ENCODE peak calls at places on chromosomes 1 and 21, in nine cellular contexts. V is uterus, D is AG09309, X is keratinocyte, Y is neural progenitor cell, W is cardiac fibroblast, M is foreskin fibroblast, R is adrenal gland, I is IMR-90. T is an unnamed sample.

GRCh38 chr1:94698759-94699502 is 121.2 kb upstream of the SLC44A3 start:
- DNase-seq in V (no peak), D (no peak), X (peak; percentile 13), Y (no peak), W (peak; percentile 40), M (peak; percentile 67), R (no peak), I (peak; percentile 63), T (peak; percentile 35)

GRCh38 chr21:46116189-46116845 is 18.4 kb downstream of the COL6A2 start:
- DNase-seq in V (peak; percentile 14), D (no peak), X (no peak), Y (no peak), W (no peak), M (no peak), R (peak; percentile 10), I (no peak), T (no peak)

GRCh38 chr1:187477103-187477502 is 648.4 kb downstream of the PLA2G4A start:
- DNase-seq in V (no peak), D (no peak), X (no peak), Y (no peak), W (peak; percentile 22), M (no peak), R (no peak), I (no peak), T (peak; percentile 13)

GRCh38 chr1:227891955-227892871 is 55.5 kb downstream of the WNT9A start:
- DNase-seq in V (no peak), D (no peak), X (no peak), Y (peak; percentile 49), W (peak; percentile 47), M (no peak), R (peak; percentile 9), I (no peak), T (no peak)

GRCh38 chr21:25456672-25457071 is 150.6 kb downstream of the MRPL39 start:
- DNase-seq in V (no peak), D (no peak), X (no peak), Y (no peak), W (peak; percentile 2), M (no peak), R (no peak), I (peak; percentile 7), T (no peak)

GRCh38 chr1:204191481-204191880 is 4.8 kb downstream of the KISS1 start:
- DNase-seq in V (no peak), D (no peak), X (no peak), Y (no peak), W (no peak), M (no peak), R (no peak), I (no peak), T (no peak)

GRCh38 chr1:96808186-96808585 is 86.6 kb downstream of the PTBP2 start:
- DNase-seq in V (no peak), D (no peak), X (no peak), Y (no peak), W (peak; percentile 21), M (no peak), R (no peak), I (no peak), T (no peak)

GRCh38 chr1:97137862-97138514 is 416.4 kb downstream of the PTBP2 start:
- DNase-seq in V (peak; percentile 18), D (no peak), X (no peak), Y (peak; percentile 43), W (peak; percentile 91), M (peak; percentile 61), R (peak; percentile 13), I (peak; percentile 78), T (peak; percentile 71)

GRCh38 chr1:229597877-229598276 is 28.0 kb downstream of the TAF5L start:
- DNase-seq in V (no peak), D (no peak), X (no peak), Y (no peak), W (peak; percentile 10), M (no peak), R (no peak), I (peak; percentile 72), T (no peak)
- H3K4me3 ChIP-seq in V (no peak overlapping the region), D (no peak overlapping the region), X (no peak overlapping the region), Y (no peak overlapping the region), W (no peak overlapping the region), M (no peak overlapping the region), R (no peak overlapping the region), I (no peak overlapping the region), T (no peak overlapping the region)

DNA sequence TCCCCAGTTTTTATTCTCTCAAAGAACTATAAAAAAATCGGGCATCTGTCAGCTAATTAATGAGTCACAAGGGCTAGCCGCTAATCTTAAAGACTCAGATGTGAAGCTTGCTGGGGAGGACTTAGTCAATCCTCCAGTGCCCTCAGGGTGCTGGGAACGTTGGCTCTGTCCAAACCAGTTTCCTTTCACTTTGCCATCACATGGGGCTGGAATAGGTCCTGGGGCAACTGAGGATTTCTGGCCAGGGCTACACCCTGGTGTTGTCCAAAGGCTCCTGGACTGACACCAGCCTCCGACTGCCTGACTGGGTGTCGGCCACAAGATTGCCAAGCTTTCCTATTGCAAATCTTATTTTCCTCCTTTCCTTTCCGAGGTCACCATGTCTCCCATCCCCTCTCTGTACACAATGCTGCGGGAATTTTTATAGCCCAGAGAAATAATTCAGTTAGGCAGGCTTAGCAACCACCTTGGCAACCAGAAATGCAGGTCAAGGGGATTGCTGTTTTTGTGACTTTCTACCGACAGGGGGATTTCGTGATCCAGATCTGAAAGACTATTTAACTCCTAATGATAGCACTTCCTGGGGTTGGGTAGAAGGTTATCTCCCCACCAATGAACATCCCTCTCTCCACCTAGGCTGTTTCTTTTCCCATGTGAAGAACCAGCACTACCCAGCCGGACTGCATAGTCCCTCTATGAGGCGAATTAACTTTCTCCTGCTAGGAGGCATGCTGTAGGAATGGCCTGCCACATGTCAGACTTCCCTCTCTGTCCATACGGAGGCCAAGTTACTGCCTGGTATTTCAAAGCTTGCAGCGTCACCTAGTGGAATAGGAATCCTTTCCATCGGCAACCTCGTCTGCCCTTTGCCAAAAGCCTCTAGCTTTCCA is 29.9 kb upstream of the CTBS start:
- DNase-seq in V (peak; percentile 77), D (peak; percentile 92), X (peak; percentile 72), Y (peak; percentile 30), W (peak; percentile 93), M (peak; percentile 93), R (peak; percentile 41), I (peak; percentile 81), T (peak; percentile 98)
- TF ChIP-seq CTCF in V (peak; percentile 78), D (peak; percentile 84), X (peak; percentile 93), Y (peak; percentile 27), W (peak; percentile 68), M (peak; percentile 62), R (peak; percentile 52), I (peak; percentile 82), T (no peak)

DNA sequence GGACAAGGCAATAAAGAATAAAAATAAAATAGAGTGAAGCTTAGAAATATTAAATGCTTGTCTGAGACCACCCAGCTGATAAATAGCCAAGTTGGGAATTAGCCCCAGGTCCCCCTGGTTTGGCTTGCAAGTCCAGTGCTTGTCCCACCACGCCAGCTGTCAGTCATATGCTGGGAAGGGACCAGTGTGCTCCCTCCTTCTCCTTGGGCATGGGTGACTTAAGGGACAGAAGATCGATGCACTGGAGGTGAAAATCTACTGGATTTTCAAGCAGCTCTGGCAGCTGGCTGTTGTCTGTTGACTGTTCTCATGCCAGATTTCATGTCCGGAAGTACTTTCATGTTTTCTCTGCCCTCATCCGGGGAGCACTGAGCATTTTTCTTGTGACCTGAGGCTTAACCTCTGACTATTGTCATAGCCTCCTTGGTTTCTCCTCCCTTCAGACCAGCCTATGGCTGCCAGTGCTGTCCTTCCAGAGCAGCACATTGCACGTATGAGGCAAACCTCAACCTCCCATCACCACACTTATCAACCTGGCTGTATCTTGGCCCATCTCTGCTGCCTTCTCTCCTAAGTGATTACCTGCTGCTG is 12.4 kb downstream of the LMOD1 start:
- DNase-seq in V (no peak), D (no peak), X (no peak), Y (no peak), W (peak; percentile 59), M (no peak), R (peak; percentile 36), I (peak; percentile 57), T (no peak)
- H3K4me3 ChIP-seq in V (no peak overlapping the region), D (no peak overlapping the region), X (no peak overlapping the region), Y (no peak overlapping the region), W (no peak overlapping the region), M (no peak overlapping the region), R (no peak overlapping the region), I (no peak overlapping the region), T (no peak overlapping the region)

DNA sequence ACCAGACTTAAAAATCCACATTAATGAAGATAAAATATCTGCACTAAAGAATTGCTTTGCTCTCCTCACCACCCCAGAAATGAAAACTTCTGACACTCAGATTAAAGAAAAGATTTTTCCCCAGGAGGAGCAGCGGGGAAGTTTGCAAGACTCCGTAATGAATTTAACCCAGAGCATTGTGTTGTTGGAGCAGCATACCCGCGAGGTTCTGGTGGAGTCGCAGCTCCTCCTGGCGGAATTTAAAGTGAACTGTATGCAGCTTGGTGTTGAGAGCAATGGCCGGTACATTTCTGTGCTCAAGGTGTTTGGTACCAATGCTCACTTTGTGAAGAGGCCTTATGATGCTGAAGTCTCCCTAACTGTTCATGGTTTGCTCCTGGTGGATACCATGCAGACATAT is 46.4 kb downstream of the VPS13D start:
- DNase-seq in V (peak; percentile 51), D (no peak), X (no peak), Y (peak; percentile 73), W (peak; percentile 69), M (peak; percentile 26), R (peak; percentile 23), I (peak; percentile 51), T (peak; percentile 61)
- TF ChIP-seq CTCF in V (peak; percentile 61), D (peak; percentile 9), X (peak; percentile 73), Y (peak; percentile 71), W (peak; percentile 57), M (peak; percentile 35), R (peak; percentile 36), I (peak; percentile 54), T (peak; percentile 71)